ENCODE peak calls at places on chromosomes 2 and 18, in four cellular contexts. T is GM23248, G is HCT116, Q is fibroblast of the aortic adventitia. R is an unnamed sample.

GRCh38 chr2:43484323-43484930 is 111.4 kb downstream of the THADA start:
- DNase-seq in T (peak; percentile 77), Q (peak; percentile 96), G (peak; percentile 73), R (peak; percentile 59)

GRCh38 chr18:79577451-79578395 is 101.9 kb upstream of the CTDP1 start:
- DNase-seq in T (peak; percentile 13), G (no peak), Q (no peak), R (no peak)

GRCh38 chr2:130150181-130151144 is 5.6 kb upstream of the CCDC74B start:
- DNase-seq in G (no peak), T (no peak), Q (no peak), R (no peak)

GRCh38 chr2:85445316-85446295 is 27.1 kb downstream of the SH2D6 start:
- DNase-seq in Q (peak; percentile 92), T (peak; percentile 81), G (no peak), R (no peak)

GRCh38 chr2:241676665-241677064 is 9.9 kb downstream of the DTYMK start:
- DNase-seq in G (no peak), T (no peak), Q (no peak), R (no peak)

GRCh38 chr18:34659579-34660517 is 50.2 kb upstream of the DTNA start:
- DNase-seq in Q (peak; percentile 98), G (peak; percentile 56), T (peak; percentile 98), R (peak; percentile 92)

GRCh38 chr18:69444221-69444620 is 43.5 kb downstream of the DOK6 start:
- DNase-seq in T (peak; percentile 70), Q (peak; percentile 0), G (no peak), R (no peak)

GRCh38 chr2:20110876-20111275 is 59.4 kb upstream of the LAPTM4A start:
- DNase-seq in T (no peak), Q (no peak), G (no peak), R (no peak)

GRCh38 chr18:47893047-47893446 is 37.4 kb downstream of the SMAD2 start:
- DNase-seq in G (no peak), Q (no peak), T (no peak), R (no peak)

GRCh38 chr2:53473762-53474161 is 293.8 kb upstream of the CHAC2 start:
- DNase-seq in G (no peak), T (peak; percentile 14), Q (no peak), R (no peak)

GRCh38 chr2:27860111-27860510 is 30.1 kb downstream of the RBKS start:
- DNase-seq in Q (peak; percentile 82), T (peak; percentile 87), G (no peak), R (peak; percentile 57)

GRCh38 chr18:36519358-36519757 is 221.8 kb downstream of the FHOD3 start:
- DNase-seq in T (peak; percentile 45), Q (no peak), G (no peak), R (peak; percentile 4)

GRCh38 chr2:45964226-45964841 is 312.9 kb downstream of the PRKCE start:
- DNase-seq in G (peak; percentile 97), Q (peak; percentile 97), T (peak; percentile 96), R (peak; percentile 80)

GRCh38 chr2:64748561-64748960 is 94.8 kb upstream of the SERTAD2 start:
- DNase-seq in Q (peak; percentile 26), G (no peak), T (peak; percentile 28), R (no peak)

GRCh38 chr18:6406075-6406909 is 8.4 kb downstream of the L3MBTL4 start:
- DNase-seq in Q (no peak), T (peak; percentile 56), G (no peak), R (no peak)

GRCh38 chr2:10297950-10298349 is 4.8 kb upstream of the HPCAL1 start:
- DNase-seq in Q (peak; percentile 85), T (peak; percentile 97), G (peak; percentile 34), R (peak; percentile 82)

GRCh38 chr18:6960656-6961055 is 156.9 kb downstream of the LAMA1 start:
- DNase-seq in Q (no peak), G (no peak), T (peak; percentile 50), R (peak; percentile 62)

GRCh38 chr18:7537145-7537544 is 30.0 kb upstream of the PTPRM start:
- DNase-seq in T (no peak), Q (no peak), G (no peak), R (no peak)

GRCh38 chr2:41998789-41999470 is 48.9 kb upstream of the PKDCC start:
- DNase-seq in T (peak; percentile 58), G (no peak), Q (peak; percentile 86), R (no peak)

GRCh38 chr2:240362826-240363717 is 72.4 kb upstream of the GPC1 start:
- DNase-seq in T (no peak), G (no peak), Q (no peak), R (no peak)

GRCh38 chr2:149365826-149366583 is 35.6 kb downstream of the LYPD6 start:
- DNase-seq in G (peak; percentile 28), T (peak; percentile 55), Q (no peak), R (peak; percentile 17)

GRCh38 chr18:63290456-63291200 is 28.9 kb downstream of the BCL2 start:
- DNase-seq in T (no peak), Q (no peak), G (no peak), R (no peak)

GRCh38 chr2:163347982-163348842 is 387.6 kb downstream of the FIGN start:
- DNase-seq in G (peak; percentile 52), Q (peak; percentile 92), T (no peak), R (peak; percentile 61)
- H3K4me3 ChIP-seq in G (peak overlapping the region; percentile 52), Q (peak overlapping the region; percentile 53), T (no peak overlapping the region), R (peak overlapping the region; percentile 31)

GRCh38 chr2:173300458-173300857 is 54.2 kb upstream of the CDCA7 start:
- DNase-seq in T (no peak), Q (no peak), G (no peak), R (no peak)

GRCh38 chr2:173296235-173296634 is 58.4 kb upstream of the CDCA7 start:
- DNase-seq in G (no peak), T (no peak), Q (no peak), R (no peak)

GRCh38 chr2:173299764-173300163 is 54.9 kb upstream of the CDCA7 start:
- DNase-seq in T (no peak), G (no peak), Q (no peak), R (no peak)

DNA sequence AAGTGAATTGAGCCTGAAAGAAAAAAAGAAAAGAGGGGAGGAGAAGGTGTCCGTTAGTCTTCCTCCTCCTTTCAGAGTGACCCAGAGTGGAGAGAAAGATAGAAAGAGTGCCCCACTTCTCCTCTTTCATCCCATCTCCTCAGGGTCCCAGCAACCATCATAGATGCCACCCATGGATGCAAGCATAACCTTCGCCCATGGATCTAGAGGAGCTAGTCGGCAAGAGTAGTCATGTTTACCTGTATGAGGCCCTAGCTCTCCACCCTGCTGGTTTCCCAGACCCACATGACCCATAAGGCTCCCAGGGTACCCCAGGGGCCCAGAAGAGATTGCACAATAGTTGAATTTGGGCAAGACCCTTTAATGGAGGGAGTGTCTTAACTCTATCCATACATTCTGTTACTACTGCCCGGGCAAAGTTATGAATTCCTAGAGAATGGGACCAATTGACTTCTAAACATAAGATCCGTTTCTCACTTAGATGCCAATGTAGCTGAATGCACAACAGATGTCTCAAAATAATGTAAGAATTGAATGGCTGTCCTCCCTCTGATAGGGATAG is 56.1 kb upstream of the CDCA7 start:
- DNase-seq in Q (no peak), G (peak; percentile 33), T (no peak), R (no peak)
- H3K4me3 ChIP-seq in Q (no peak overlapping the region), G (no peak overlapping the region), T (no peak overlapping the region), R (no peak overlapping the region)

DNA sequence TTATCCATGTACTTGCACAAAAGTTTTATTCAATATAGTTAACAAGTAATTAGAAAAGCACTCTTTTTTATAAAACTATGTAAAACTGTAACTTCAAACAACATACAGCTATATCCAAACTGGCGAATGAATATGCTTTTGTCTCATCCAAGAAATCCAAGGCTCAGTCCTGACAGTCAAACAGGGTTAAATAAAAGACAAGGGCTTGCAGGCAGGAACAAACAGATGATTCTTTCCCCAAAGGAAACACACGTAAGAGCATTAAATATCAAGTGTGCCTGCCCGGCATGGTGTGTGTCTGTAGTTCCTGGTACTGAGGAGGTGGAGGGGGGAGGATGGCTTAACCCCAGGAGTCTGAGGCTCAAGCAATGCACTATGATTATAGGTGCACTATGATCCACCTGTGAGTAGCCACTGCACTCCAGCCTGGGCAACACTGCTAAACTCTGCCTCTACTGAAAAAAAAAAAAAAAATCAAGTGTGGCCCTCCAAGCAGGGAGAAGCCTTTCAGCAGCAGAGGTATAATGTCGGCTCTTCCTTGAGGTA is 171.3 kb downstream of the DLGAP1 start:
- DNase-seq in G (no peak), T (no peak), Q (no peak), R (no peak)
- H3K4me3 ChIP-seq in G (no peak overlapping the region), T (no peak overlapping the region), Q (no peak overlapping the region), R (no peak overlapping the region)

DNA sequence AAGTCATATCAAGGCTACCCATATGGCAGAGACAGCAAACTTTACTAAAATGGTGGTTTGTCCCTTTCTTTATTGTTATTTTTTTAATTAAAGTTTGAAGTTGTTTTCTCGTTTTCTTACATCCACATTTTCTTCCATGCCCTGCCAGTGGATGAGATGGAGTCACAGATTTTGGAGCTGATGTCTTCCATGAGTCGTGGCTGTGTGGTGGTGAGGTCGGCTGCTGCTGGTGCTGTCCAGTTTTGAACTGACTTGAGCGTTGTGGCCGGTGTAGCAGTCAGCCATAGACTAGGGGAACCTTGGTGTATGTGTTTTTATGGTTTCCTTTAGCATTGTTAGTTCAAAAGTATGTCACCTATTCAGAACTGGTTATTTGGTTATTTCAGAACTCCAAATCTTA is 182.8 kb downstream of the SH3RF3 start:
- DNase-seq in T (peak; percentile 41), G (no peak), Q (no peak), R (no peak)
- H3K4me3 ChIP-seq in T (no peak overlapping the region), G (no peak overlapping the region), Q (no peak overlapping the region), R (no peak overlapping the region)

DNA sequence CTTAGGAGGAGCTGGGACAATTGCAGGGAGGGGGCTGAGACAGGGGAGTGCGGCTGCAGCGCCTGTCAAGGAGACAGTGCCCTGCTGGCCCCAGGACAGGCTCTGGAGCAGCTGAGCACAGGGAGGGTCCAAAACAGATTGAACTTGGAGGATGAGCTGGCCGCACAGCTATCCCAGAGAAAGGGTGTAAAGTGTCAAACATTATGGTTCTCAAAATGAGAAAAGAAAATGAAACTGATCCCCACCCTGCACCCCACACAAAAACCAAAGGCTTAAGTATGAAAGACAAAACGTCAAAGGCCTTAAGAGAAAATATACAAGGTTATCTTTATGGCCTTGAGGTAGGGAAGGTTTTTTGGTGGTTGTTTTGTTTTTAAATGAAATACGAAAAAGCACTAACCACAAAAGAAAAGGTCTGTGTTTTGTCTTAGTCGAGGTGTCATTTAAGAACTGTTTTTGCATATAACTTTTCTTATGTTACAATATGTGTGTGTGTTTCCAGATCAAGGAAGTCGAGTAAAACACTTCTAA is 111.8 kb downstream of the HDAC4 start:
- DNase-seq in T (peak; percentile 40), Q (peak; percentile 57), G (no peak), R (no peak)
- H3K4me3 ChIP-seq in T (peak overlapping the region; percentile 10), Q (peak overlapping the region; percentile 40), G (no peak overlapping the region), R (no peak overlapping the region)

GRCh38 chr18:75265255-75265654 is 54.7 kb downstream of the TSHZ1 start:
- DNase-seq in G (no peak), T (no peak), Q (no peak), R (no peak)
- H3K4me3 ChIP-seq in G (no peak overlapping the region), T (no peak overlapping the region), Q (no peak overlapping the region), R (no peak overlapping the region)

R was measured in skeletal muscle cell.